ENCODE peak calls at places on chromosome 14, in six cellular contexts. J, W, U, V, F and A are unnamed samples.

GRCh38 chr14:52852810-52853521 is 61.6 kb upstream of the GNPNAT1 start:
- DNase-seq in U (no peak), F (no peak), J (no peak), W (peak; percentile 51), V (no peak), A (no peak)

GRCh38 chr14:95830386-95830785 is 46.2 kb upstream of the TUNAR start:
- DNase-seq in F (no peak), V (no peak), J (no peak), W (no peak), U (no peak), A (no peak)

GRCh38 chr14:61562321-61563161 is 132.8 kb upstream of the HIF1A start:
- DNase-seq in W (no peak), U (no peak), F (no peak), J (peak; percentile 99), V (no peak), A (peak; percentile 100)

GRCh38 chr14:59695198-59695597 is 118.6 kb upstream of the CCDC175 start:
- DNase-seq in W (no peak), V (no peak), J (no peak), F (no peak), U (no peak), A (no peak)

GRCh38 chr14:105477659-105478623 is 3.3 kb downstream of the CRIP2 start:
- DNase-seq in W (no peak), U (no peak), V (peak; percentile 68), J (no peak), F (peak; percentile 64), A (no peak)

GRCh38 chr14:61585598-61586538 is 109.4 kb upstream of the HIF1A start:
- DNase-seq in V (no peak), U (no peak), J (no peak), F (no peak), W (peak; percentile 62), A (no peak)

GRCh38 chr14:53044486-53044885 is 93.6 kb upstream of the FERMT2 start:
- DNase-seq in F (no peak), W (no peak), V (no peak), U (no peak), J (no peak), A (no peak)

GRCh38 chr14:99685061-99685995 is 1.2 kb downstream of the CYP46A1 start:
- DNase-seq in U (no peak), W (no peak), J (no peak), F (peak; percentile 43), V (no peak), A (no peak)

GRCh38 chr14:102351023-102351422 is 11.7 kb downstream of the CINP start:
- DNase-seq in J (no peak), V (no peak), U (no peak), W (no peak), F (no peak), A (no peak)

GRCh38 chr14:102957222-102957621 is 34.8 kb downstream of the AMN start:
- DNase-seq in J (no peak), V (no peak), F (no peak), W (no peak), U (no peak), A (no peak)

GRCh38 chr14:88934231-88934898 is 109.9 kb downstream of the TTC8 start:
- DNase-seq in F (no peak), W (no peak), U (no peak), V (no peak), J (no peak), A (no peak)

GRCh38 chr14:59566281-59566680 is 10.3 kb downstream of the CCDC175 start:
- DNase-seq in V (no peak), F (no peak), W (no peak), U (no peak), J (no peak), A (no peak)

GRCh38 chr14:87868920-87869319 is 124.1 kb downstream of the GALC start:
- DNase-seq in W (no peak), F (no peak), V (no peak), U (no peak), J (no peak), A (no peak)

GRCh38 chr14:46051801-46052200 is 599.8 kb downstream of the RPL10L start:
- DNase-seq in V (no peak), W (no peak), U (no peak), F (no peak), J (no peak), A (no peak)

GRCh38 chr14:69937367-69937777 is 58.2 kb downstream of the SMOC1 start:
- DNase-seq in V (no peak), J (no peak), F (no peak), W (no peak), U (peak; percentile 77), A (no peak)
- TF ChIP-seq CTCF in V (no peak), J (no peak), F (no peak), W (no peak), U (no peak), A (no peak)

DNA sequence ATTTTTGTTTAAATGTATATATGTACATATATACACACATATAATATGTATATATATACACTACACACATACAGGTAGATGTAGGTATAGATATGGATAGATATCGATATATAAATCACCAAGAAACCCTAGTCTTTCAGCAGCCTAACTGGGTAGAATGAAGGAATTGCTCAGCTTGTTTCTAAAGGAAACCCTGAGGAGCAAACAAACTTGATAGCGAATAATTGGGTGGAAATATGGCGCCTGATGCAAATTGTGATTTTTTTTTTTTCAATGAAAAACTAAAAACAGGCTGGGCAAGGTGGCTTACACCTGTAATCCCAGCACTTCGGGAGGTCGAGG is 254 bp upstream of the CCDC177 start:
- DNase-seq in F (no peak), W (no peak), U (no peak), J (no peak), V (no peak), A (no peak)
- H3K27me3 ChIP-seq in F (peaks cover 13% of the 10 kb centered on the region), W (peaks cover 27% of the 10 kb centered on the region), U (no peaks in the 10 kb centered on the region), J (peaks cover 61% of the 10 kb centered on the region), V (peaks cover 44% of the 10 kb centered on the region), A (peaks cover 69% of the 10 kb centered on the region)

GRCh38 chr14:67050892-67051291 is 138.3 kb upstream of the GARIN2 start:
- DNase-seq in U (no peak), J (no peak), V (no peak), W (no peak), F (no peak), A (no peak)

GRCh38 chr14:67059576-67059975 is 129.7 kb upstream of the GARIN2 start:
- DNase-seq in J (no peak), V (no peak), W (no peak), U (no peak), F (no peak), A (no peak)

DNA sequence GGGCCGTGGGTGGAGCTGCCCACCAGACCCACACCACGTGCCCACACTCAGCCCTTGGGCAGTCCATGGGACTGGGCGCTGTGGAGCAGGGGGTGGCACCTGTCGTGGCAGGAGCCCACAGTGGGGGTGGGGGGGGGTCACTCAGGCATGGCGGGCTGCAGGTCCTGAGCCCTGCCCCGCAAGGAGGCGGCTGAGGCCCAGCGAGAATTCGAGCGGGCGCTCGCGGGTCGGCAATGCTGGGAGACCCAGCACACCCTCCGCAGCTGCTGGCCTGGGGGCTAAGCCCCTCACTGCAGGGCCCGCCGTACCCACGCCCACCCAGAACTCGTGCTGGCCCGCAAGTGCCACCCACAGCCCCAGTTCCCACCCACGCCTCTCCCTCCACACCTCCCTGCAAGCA is 132.6 kb upstream of the GARIN2 start:
- DNase-seq in F (no peak), U (peak; percentile 50), W (no peak), V (no peak), J (no peak), A (no peak)
- TF ChIP-seq CTCF in F (no peak), U (no peak), W (no peak), V (no peak), J (no peak), A (no peak)

GRCh38 chr14:74238974-74239847 is at the start of gene VSX2:
- DNase-seq in F (no peak), J (no peak), W (no peak), V (no peak), U (no peak), A (no peak)

GRCh38 chr14:74240794-74241610 is 1.8 kb downstream of the VSX2 start:
- DNase-seq in J (no peak), F (no peak), U (no peak), V (no peak), W (no peak), A (no peak)

GRCh38 chr14:74242055-74243042 is 3.1 kb downstream of the VSX2 start:
- DNase-seq in J (no peak), U (no peak), V (no peak), F (no peak), W (no peak), A (no peak)

GRCh38 chr14:74241611-74242005 is 2.4 kb downstream of the VSX2 start:
- DNase-seq in U (no peak), J (no peak), V (no peak), F (no peak), W (no peak), A (no peak)

GRCh38 chr14:74239848-74240793 is 872 bp downstream of the VSX2 start:
- DNase-seq in J (no peak), V (no peak), W (no peak), F (no peak), U (no peak), A (no peak)
- H3K27me3 ChIP-seq in J (peaks cover 81% of the 10 kb centered on the region), V (peaks cover 79% of the 10 kb centered on the region), W (peaks cover 96% of the 10 kb centered on the region), F (peaks cover 34% of the 10 kb centered on the region), U (peaks cover 23% of the 10 kb centered on the region), A (peaks cover 79% of the 10 kb centered on the region)